ENCODE peak calls at places on chromosome 2, in ten cellular contexts. O, F, D, H, A, U, S, L, Z and C are unnamed samples.

GRCh38 chr2:192016265-192016664 is 169.4 kb upstream of the CAVIN2 start:
- DNase-seq in A (no peak), S (no peak), Z (peak), O (no peak), U (no peak), F (no peak), L (no peak), D (no peak), H (no peak), C (no peak)

GRCh38 chr2:241391892-241392665 is 36.0 kb downstream of the FARP2 start:
- DNase-seq in O (peak), U (no peak), Z (peak), S (no peak), H (no peak), A (no peak), D (no peak), L (no peak), F (peak), C (no peak)

GRCh38 chr2:19762142-19762541 is 139.6 kb downstream of the TTC32 start:
- DNase-seq in Z (no peak), F (no peak), S (no peak), D (no peak), L (no peak), H (no peak), A (no peak), U (no peak), O (no peak), C (no peak)

GRCh38 chr2:136530154-136530553 is 235.2 kb upstream of the THSD7B start:
- DNase-seq in S (no peak), L (no peak), D (no peak), F (no peak), Z (no peak), A (no peak), O (no peak), H (no peak), U (no peak), C (no peak)

GRCh38 chr2:1775511-1776035 is 31.3 kb upstream of the PXDN start:
- DNase-seq in H (no peak), Z (no peak), D (no peak), U (no peak), L (no peak), S (no peak), F (no peak), A (no peak), O (no peak), C (no peak)

GRCh38 chr2:42848726-42849290 is 56.4 kb upstream of the HAAO start:
- DNase-seq in Z (no peak), D (no peak), U (no peak), F (no peak), S (no peak), H (no peak), A (no peak), O (no peak), L (no peak), C (no peak)

GRCh38 chr2:192029089-192029488 is 165.6 kb downstream of the TMEFF2 start:
- DNase-seq in S (no peak), L (no peak), H (no peak), Z (no peak), A (no peak), D (no peak), O (peak), U (no peak), F (no peak), C (no peak)

GRCh38 chr2:143399679-143400078 is 270.5 kb downstream of the ARHGAP15 start:
- DNase-seq in O (no peak), L (no peak), S (no peak), Z (no peak), U (no peak), H (no peak), A (no peak), F (no peak), D (no peak), C (no peak)

GRCh38 chr2:43030551-43031025 is 195.8 kb downstream of the ZFP36L2 start:
- DNase-seq in O (no peak), H (no peak), F (no peak), S (no peak), Z (no peak), U (no peak), L (no peak), A (no peak), D (no peak), C (no peak)

GRCh38 chr2:27954771-27955384 is 64.3 kb downstream of the BABAM2 start:
- DNase-seq in A (no peak), F (peak), L (no peak), O (peak), D (peak), S (no peak), U (no peak), Z (peak), H (no peak), C (no peak)

GRCh38 chr2:232983669-232983991 is 29.4 kb downstream of the NGEF start:
- DNase-seq in Z (no peak), O (no peak), F (no peak), L (no peak), D (no peak), H (no peak), A (no peak), S (no peak), U (no peak), C (no peak)

GRCh38 chr2:54519841-54520459 is 63.8 kb downstream of the SPTBN1 start:
- DNase-seq in S (no peak), H (no peak), D (no peak), U (no peak), Z (no peak), L (no peak), O (peak), F (no peak), A (no peak), C (no peak)

GRCh38 chr2:29053223-29053622 is 21.1 kb downstream of the PCARE start:
- DNase-seq in U (no peak), F (no peak), H (no peak), L (no peak), Z (no peak), D (no peak), A (no peak), S (no peak), O (peak), C (no peak)

GRCh38 chr2:232838406-232838874 is 31.6 kb upstream of the SNORC start:
- DNase-seq in Z (no peak), L (no peak), U (peak), F (no peak), A (peak), S (no peak), H (peak), O (no peak), D (no peak), C (peak)

GRCh38 chr2:128039535-128039934 is 11.7 kb upstream of the SAP130 start:
- DNase-seq in D (no peak), F (no peak), H (no peak), S (no peak), A (no peak), O (no peak), Z (no peak), L (no peak), U (no peak), C (no peak)

GRCh38 chr2:24652265-24653232 is 140.6 kb downstream of the PTRHD1 start:
- DNase-seq in U (no peak), L (no peak), O (peak), A (no peak), Z (no peak), D (no peak), F (peak), S (no peak), H (no peak), C (no peak)

GRCh38 chr2:16051046-16051489 is 110.7 kb downstream of the MYCN start:
- DNase-seq in S (no peak), Z (no peak), D (no peak), F (no peak), L (no peak), H (no peak), O (no peak), U (no peak), A (no peak), C (no peak)

GRCh38 chr2:152814475-152815030 is 96.1 kb downstream of the ARL6IP6 start:
- DNase-seq in Z (no peak), F (no peak), L (no peak), S (no peak), U (no peak), O (no peak), A (no peak), D (no peak), H (no peak), C (no peak)

GRCh38 chr2:12555012-12555645 is 161.6 kb upstream of the TRIB2 start:
- DNase-seq in H (no peak), L (no peak), U (no peak), F (no peak), D (no peak), A (no peak), O (no peak), S (no peak), Z (peak), C (no peak)

GRCh38 chr2:239223330-239224248 is 177.2 kb downstream of the HDAC4 start:
- DNase-seq in S (peak), O (no peak), Z (peak), U (no peak), L (no peak), A (no peak), F (no peak), H (no peak), D (peak), C (no peak)

GRCh38 chr2:240447934-240448333 is 12.5 kb downstream of the GPC1 start:
- DNase-seq in H (no peak), Z (no peak), S (no peak), O (no peak), D (no peak), L (no peak), U (no peak), F (no peak), A (no peak), C (no peak)

GRCh38 chr2:186459009-186459408 is 27.1 kb upstream of the ZC3H15 start:
- DNase-seq in S (no peak), U (no peak), L (no peak), A (no peak), Z (no peak), D (no peak), H (no peak), F (no peak), O (peak), C (no peak)

GRCh38 chr2:226756131-226756530 is 43.5 kb downstream of the IRS1 start:
- DNase-seq in A (no peak), H (no peak), F (no peak), Z (no peak), D (no peak), U (no peak), S (no peak), O (peak), L (no peak), C (no peak)

GRCh38 chr2:105125428-105125827 is 87.6 kb downstream of the MRPS9 start:
- DNase-seq in O (peak), D (no peak), S (no peak), F (peak), L (no peak), Z (no peak), H (no peak), U (no peak), A (no peak), C (no peak)

GRCh38 chr2:24708537-24709152 is 84.5 kb downstream of the PTRHD1 start:
- DNase-seq in F (no peak), H (no peak), Z (no peak), A (no peak), S (no peak), D (peak), O (peak), L (no peak), U (no peak), C (no peak)

GRCh38 chr2:192741889-192742288 is 547.2 kb upstream of the TMEFF2 start:
- DNase-seq in L (no peak), A (no peak), F (no peak), O (peak), Z (no peak), H (no peak), U (no peak), D (no peak), S (no peak), C (no peak)

GRCh38 chr2:9398881-9399805 is 24.2 kb downstream of the ITGB1BP1 start:
- DNase-seq in H (no peak), S (no peak), U (no peak), A (no peak), F (no peak), Z (no peak), L (no peak), O (no peak), D (no peak), C (no peak)

GRCh38 chr2:234587341-234588053 is 90.6 kb upstream of the ARL4C start:
- DNase-seq in A (no peak), L (no peak), U (no peak), D (no peak), F (no peak), Z (peak), H (no peak), O (peak), S (no peak), C (no peak)

GRCh38 chr2:150126143-150126725 is 361.2 kb downstream of the RND3 start:
- DNase-seq in F (no peak), A (no peak), O (no peak), D (no peak), U (no peak), Z (no peak), H (no peak), S (no peak), L (no peak), C (no peak)

GRCh38 chr2:235506291-235506996 is 12.6 kb downstream of the AGAP1 start:
- DNase-seq in L (no peak), Z (no peak), F (no peak), D (no peak), A (no peak), U (no peak), H (no peak), S (no peak), O (peak), C (no peak)

GRCh38 chr2:241680827-241681599 is 5.6 kb downstream of the DTYMK start:
- DNase-seq in O (no peak), L (no peak), A (no peak), H (no peak), U (no peak), F (no peak), D (peak), S (no peak), Z (peak), C (no peak)

GRCh38 chr2:202307690-202308089 is 42.1 kb downstream of the NOP58 start:
- DNase-seq in O (peak), L (no peak), S (no peak), D (no peak), F (no peak), A (no peak), Z (no peak), H (no peak), U (no peak), C (no peak)

GRCh38 chr2:217953011-217953481 is 49.7 kb downstream of the TNS1 start:
- DNase-seq in U (no peak), D (no peak), A (no peak), L (no peak), H (no peak), Z (no peak), S (no peak), F (no peak), O (no peak), C (no peak)

GRCh38 chr2:217610411-217610814 is 392.4 kb downstream of the TNS1 start:
- DNase-seq in L (no peak), H (no peak), Z (no peak), A (peak), D (no peak), O (peak), F (no peak), S (no peak), U (peak), C (peak)